ENCODE peak calls at places on chromosome 19, in four cellular contexts. M, V, C and A are unnamed samples.
A peak's percentile ranks its signal among the peaks of the same experiment; 100 is the strongest.

GRCh38 chr19:3984584-3984907 is 717 bp downstream of the EEF2 start:
- DNase-seq in M (no peak), V (no peak), C (no peak), A (no peak)

GRCh38 chr19:37986048-37986750 is 79.2 kb downstream of the SIPA1L3 start:
- DNase-seq in M (no peak), V (no peak), C (no peak), A (no peak)

GRCh38 chr19:19758164-19758563 is 25.3 kb upstream of the ZNF14 start:
- DNase-seq in M (no peak), V (peak; percentile 44), C (no peak), A (no peak)

GRCh38 chr19:18002347-18002850 is 5.6 kb upstream of the ARRDC2 start:
- DNase-seq in M (no peak), V (no peak), C (no peak), A (no peak)

GRCh38 chr19:47057328-47057727 is 8.9 kb upstream of the TMEM160 start:
- DNase-seq in M (no peak), V (no peak), C (no peak), A (no peak)

GRCh38 chr19:50909240-50910070 is 1.7 kb downstream of the KLK4 start:
- DNase-seq in M (no peak), V (peak; percentile 99), C (peak; percentile 90), A (no peak)

GRCh38 chr19:3979674-3980352 is 5.5 kb downstream of the EEF2 start:
- DNase-seq in M (no peak), V (no peak), C (no peak), A (no peak)

GRCh38 chr19:13129384-13129783 is 11.3 kb downstream of the NACC1 start:
- DNase-seq in M (no peak), V (no peak), C (no peak), A (no peak)

GRCh38 chr19:40799558-40800338 is 757 bp downstream of the EGLN2 start:
- DNase-seq in M (no peak), V (peak; percentile 69), C (peak; percentile 58), A (no peak)

GRCh38 chr19:54316746-54317107 is 3.8 kb upstream of the LILRA5 start:
- DNase-seq in M (no peak), V (peak; percentile 99), C (no peak), A (no peak)

GRCh38 chr19:14102102-14102696 is 11.6 kb upstream of the SAMD1 start:
- DNase-seq in M (no peak), V (no peak), C (no peak), A (no peak)

GRCh38 chr19:14091086-14091884 is 734 bp upstream of the SAMD1 start:
- DNase-seq in M (no peak), V (peak; percentile 63), C (peak; percentile 84), A (no peak)

GRCh38 chr19:14577885-14578427 is 4.9 kb upstream of the CLEC17A start:
- DNase-seq in M (no peak), V (peak; percentile 58), C (no peak), A (no peak)

GRCh38 chr19:40960062-40960685 is 30.9 kb upstream of the CYP2B6 start:
- DNase-seq in M (no peak), V (no peak), C (peak; percentile 25), A (no peak)

GRCh38 chr19:7605490-7606222 is 10.0 kb downstream of the CAMSAP3 start:
- DNase-seq in M (no peak), V (peak; percentile 91), C (peak; percentile 18), A (no peak)

GRCh38 chr19:50896591-50897190 is 14.5 kb downstream of the KLK4 start:
- DNase-seq in M (no peak), V (no peak), C (no peak), A (no peak)

GRCh38 chr19:42143341-42144234 is 11.3 kb upstream of the POU2F2 start:
- DNase-seq in M (no peak), V (peak; percentile 87), C (no peak), A (no peak)

GRCh38 chr19:14048439-14049153 is 13.3 kb downstream of the PALM3 start:
- DNase-seq in M (no peak), V (peak; percentile 86), C (peak; percentile 80), A (no peak)

GRCh38 chr19:3366104-3366760 is at the start of gene NFIC:
- DNase-seq in M (peak; percentile 23), V (peak; percentile 77), C (peak; percentile 70), A (peak; percentile 52)

GRCh38 chr19:10565028-10565566 is 713 bp downstream of the KRI1 start:
- DNase-seq in M (no peak), V (peak; percentile 75), C (peak; percentile 42), A (no peak)

GRCh38 chr19:29320076-29320475 is 107.1 kb upstream of the UQCRFS1 start:
- DNase-seq in M (no peak), V (no peak), C (no peak), A (no peak)

GRCh38 chr19:57321164-57321563 is 892 bp downstream of the ZNF543 start:
- DNase-seq in M (no peak), V (no peak), C (no peak), A (no peak)

DNA sequence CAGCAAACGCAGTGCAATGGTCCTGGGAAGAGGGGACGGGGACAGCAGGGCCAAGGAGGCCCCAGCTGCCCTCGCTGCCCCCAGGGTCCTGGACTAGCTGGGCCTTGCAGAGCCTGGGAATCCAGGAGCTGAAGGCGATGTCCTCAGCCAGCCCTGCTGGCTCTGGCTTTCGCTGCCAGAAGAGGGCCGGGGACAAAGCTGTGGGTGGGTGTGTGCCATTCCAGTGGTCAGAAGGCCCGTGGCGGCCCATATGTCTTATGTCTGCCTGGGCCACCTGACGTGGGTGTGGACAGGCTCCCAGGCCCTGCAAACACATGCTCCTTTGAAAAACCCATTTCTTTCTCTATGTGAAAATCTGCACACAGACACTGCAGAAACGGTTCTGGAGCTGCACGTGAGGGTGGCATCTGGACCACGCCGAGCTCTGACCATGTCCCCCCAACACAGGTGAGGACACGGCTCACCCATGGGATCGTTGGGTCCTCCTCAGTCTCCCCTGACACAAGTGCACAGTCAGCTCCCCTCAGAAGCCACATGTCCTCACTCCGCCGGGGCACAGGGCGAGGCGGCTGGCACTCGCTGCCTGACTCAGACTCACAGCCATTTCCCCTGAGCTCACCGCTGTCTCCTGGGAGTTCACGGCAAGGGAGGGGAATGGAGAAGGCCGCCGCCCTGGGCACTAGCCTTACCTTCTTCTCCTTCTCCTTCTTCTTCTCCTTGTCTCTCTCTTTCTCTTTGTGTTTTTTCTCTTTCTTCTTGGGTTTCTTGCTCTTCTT is 16.9 kb downstream of the IZUMO4 start:
- DNase-seq in M (no peak), V (no peak), C (no peak), A (no peak)
- H3K4me3 ChIP-seq in M (no peak overlapping the region), V (no peak overlapping the region), C (no peak overlapping the region), A (no peak overlapping the region)

GRCh38 chr19:16586477-16586871 is 14.3 kb upstream of the SLC35E1 start:
- DNase-seq in M (no peak), V (no peak), C (no peak), A (no peak)
- H3K4me3 ChIP-seq in M (no peak overlapping the region), V (no peak overlapping the region), C (no peak overlapping the region), A (no peak overlapping the region)

DNA sequence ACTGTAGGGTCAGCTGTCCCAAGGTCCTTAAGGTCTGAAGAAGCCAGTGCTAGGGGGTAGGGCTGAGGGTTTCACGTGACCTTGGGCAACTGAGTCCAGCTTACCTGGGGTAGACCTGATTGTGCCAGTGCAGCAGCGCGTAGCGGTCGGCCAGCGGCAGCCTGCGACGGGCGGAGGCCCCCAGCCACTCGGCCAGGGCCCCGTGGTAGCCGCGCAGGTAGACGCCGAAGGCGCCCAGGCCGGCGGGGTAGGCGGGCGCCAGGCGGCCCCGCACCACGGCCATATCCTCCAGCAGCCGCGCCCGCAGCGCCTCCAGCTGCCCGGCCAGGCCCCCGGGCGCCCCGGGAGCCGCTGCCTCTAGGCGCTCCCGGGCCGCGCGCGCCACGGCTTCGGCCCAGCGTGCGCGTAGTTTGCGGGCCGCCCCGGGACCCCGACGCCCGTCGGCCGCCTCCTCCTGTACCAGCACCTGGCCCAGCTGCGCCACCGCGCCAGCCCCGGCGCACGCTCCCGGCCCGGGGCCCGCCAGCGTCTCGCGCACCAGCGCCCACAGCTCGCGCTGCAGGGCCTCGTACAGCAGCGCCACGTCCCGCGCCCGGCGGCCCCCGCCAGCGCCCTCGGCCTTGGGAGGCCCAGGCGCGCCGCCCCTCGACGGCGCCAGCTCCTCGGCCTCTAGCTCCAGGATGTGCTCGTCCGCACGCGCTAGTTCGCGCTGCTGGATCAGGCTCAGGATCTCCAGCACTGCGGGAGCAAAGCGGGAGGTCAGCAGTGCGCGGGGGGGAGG is 10.9 kb downstream of the EXOC3L2 start:
- DNase-seq in M (no peak), V (peak; percentile 73), C (no peak), A (no peak)
- H3K4me3 ChIP-seq in M (no peak overlapping the region), V (peak overlapping the region; percentile 52), C (no peak overlapping the region), A (no peak overlapping the region)

GRCh38 chr19:1016647-1017114 is 4.2 kb downstream of the TMEM259 start:
- DNase-seq in M (no peak), V (no peak), C (peak; percentile 52), A (no peak)
- H3K4me3 ChIP-seq in M (peak overlapping the region; percentile 23), V (no peak overlapping the region), C (no peak overlapping the region), A (no peak overlapping the region)

GRCh38 chr19:5851302-5851701 is at the start of gene FUT3:
- DNase-seq in M (no peak), V (no peak), C (peak; percentile 87), A (no peak)
- H3K4me3 ChIP-seq in M (no peak within 1 kb of the TSS), V (no peak within 1 kb of the TSS), C (peak within 1 kb of the TSS; percentile 31), A (no peak within 1 kb of the TSS)

GRCh38 chr19:16890461-16891184 is 1.8 kb downstream of the F2RL3 start:
- DNase-seq in M (no peak), V (no peak), C (no peak), A (no peak)
- H3K4me3 ChIP-seq in M (no peak overlapping the region), V (no peak overlapping the region), C (no peak overlapping the region), A (no peak overlapping the region)

GRCh38 chr19:5093297-5093858 is 124.5 kb downstream of the KDM4B start:
- DNase-seq in M (no peak), V (no peak), C (no peak), A (no peak)

GRCh38 chr19:5090465-5090779 is 121.5 kb downstream of the KDM4B start:
- DNase-seq in M (no peak), V (no peak), C (no peak), A (no peak)

GRCh38 chr19:5090780-5091575 is 122.1 kb downstream of the KDM4B start:
- DNase-seq in M (no peak), V (no peak), C (no peak), A (peak; percentile 16)

GRCh38 chr19:5092444-5092843 is 123.5 kb downstream of the KDM4B start:
- DNase-seq in M (no peak), V (no peak), C (no peak), A (no peak)

DNA sequence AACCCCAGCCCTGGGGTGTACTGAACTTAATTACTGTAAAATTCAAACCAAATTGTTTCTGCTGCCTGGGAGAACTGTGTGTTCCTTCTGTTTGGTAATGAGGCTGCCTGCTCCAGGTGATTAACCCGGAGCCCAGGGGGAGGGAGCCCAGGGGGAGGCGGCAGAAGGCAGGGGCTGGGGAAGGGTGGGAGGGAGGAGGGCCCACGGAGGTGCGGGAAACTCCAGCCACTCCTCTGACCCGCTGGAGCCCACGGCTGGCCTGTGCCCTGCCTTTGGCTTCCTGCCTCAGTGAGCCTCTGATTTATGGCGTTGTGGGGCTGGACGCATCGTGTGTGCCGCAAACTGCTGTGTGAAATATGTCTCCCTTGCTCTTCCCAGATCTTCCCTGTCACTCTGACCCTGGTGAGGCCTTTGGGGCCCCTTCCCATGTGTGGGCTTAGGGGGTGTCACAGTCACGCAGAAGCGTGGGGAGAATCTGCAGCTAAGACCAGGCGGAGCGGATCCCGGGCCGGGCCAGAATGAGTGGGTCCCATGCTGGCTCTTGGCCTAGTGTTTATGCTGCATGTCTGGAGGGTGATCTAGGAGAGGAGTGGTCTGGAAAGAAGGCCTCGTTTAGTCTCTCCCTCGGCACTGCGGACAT is 122.8 kb downstream of the KDM4B start:
- DNase-seq in M (no peak), V (no peak), C (no peak), A (no peak)
- H3K4me3 ChIP-seq in M (no peak overlapping the region), V (no peak overlapping the region), C (no peak overlapping the region), A (no peak overlapping the region)

GRCh38 chr19:36514012-36514612 is 14.0 kb downstream of the ZNF260 start:
- DNase-seq in M (no peak), V (no peak), C (no peak), A (no peak)
- H3K4me3 ChIP-seq in M (no peak overlapping the region), V (no peak overlapping the region), C (no peak overlapping the region), A (no peak overlapping the region)